ENCODE peak calls at places on chromosomes 13 and 19, in eight cellular contexts. V, T, R, K, L, W, C and Q are unnamed samples.

GRCh38 chr19:4061178-4061682 is 5.5 kb downstream of the ZBTB7A start:
- DNase-seq in W (peak; percentile 84), C (no peak), T (peak; percentile 97), V (peak; percentile 55), R (no peak), K (peak; percentile 91), L (peak; percentile 51), Q (peak; percentile 61)

GRCh38 chr19:55304279-55304978 is 20.6 kb downstream of the BRSK1 start:
- DNase-seq in C (no peak), W (no peak), T (peak; percentile 48), V (peak; percentile 11), K (no peak), L (peak; percentile 54), R (peak; percentile 71), Q (peak; percentile 48)

GRCh38 chr13:31611214-31611613 is 128.1 kb upstream of the RXFP2 start:
- DNase-seq in T (no peak), L (no peak), V (no peak), C (no peak), K (no peak), R (no peak), W (no peak), Q (no peak)

GRCh38 chr13:44321961-44322360 is 51.7 kb upstream of the SERP2 start:
- DNase-seq in C (no peak), V (no peak), K (no peak), L (no peak), T (no peak), R (no peak), W (no peak), Q (no peak)

GRCh38 chr13:31951215-31951678 is 80.3 kb upstream of the FRY start:
- DNase-seq in K (peak; percentile 80), C (peak; percentile 70), T (peak; percentile 57), V (peak; percentile 14), W (no peak), R (peak; percentile 94), L (peak; percentile 53), Q (peak; percentile 67)

GRCh38 chr13:25286308-25286968 is 850 bp downstream of the MTMR6 start:
- DNase-seq in K (no peak), T (no peak), C (peak; percentile 58), L (peak; percentile 56), V (peak; percentile 49), W (no peak), R (peak; percentile 67), Q (peak; percentile 56)

GRCh38 chr19:41530184-41530534 is 45.8 kb upstream of the CEACAM21 start:
- DNase-seq in K (no peak), R (no peak), C (no peak), L (no peak), V (no peak), T (no peak), W (no peak), Q (no peak)

GRCh38 chr13:83780201-83780600 is 102.1 kb downstream of the SLITRK1 start:
- DNase-seq in L (peak; percentile 59), W (no peak), T (no peak), R (peak; percentile 56), C (peak; percentile 15), K (no peak), V (peak; percentile 30), Q (peak; percentile 52)

GRCh38 chr19:10797078-10797477 is 38.9 kb downstream of the TMED1 start:
- DNase-seq in V (no peak), T (no peak), K (no peak), L (no peak), C (no peak), R (no peak), W (no peak), Q (no peak)

GRCh38 chr19:40740747-40741146 is 9.5 kb downstream of the ACTMAP start:
- DNase-seq in V (peak; percentile 82), T (no peak), R (no peak), C (no peak), W (no peak), L (no peak), K (peak; percentile 84), Q (peak; percentile 81)

GRCh38 chr19:35342430-35342829 is 5.3 kb upstream of the FFAR1 start:
- DNase-seq in L (no peak), R (no peak), V (no peak), K (no peak), T (peak; percentile 11), W (no peak), C (no peak), Q (no peak)

GRCh38 chr13:110014719-110015118 is 228.3 kb upstream of the IRS2 start:
- DNase-seq in R (no peak), C (no peak), T (no peak), W (no peak), K (no peak), L (peak; percentile 49), V (no peak), Q (peak; percentile 59)

GRCh38 chr13:39038569-39038898 is 278 bp downstream of the NHLRC3 start:
- DNase-seq in R (peak; percentile 70), C (no peak), W (no peak), V (no peak), L (peak; percentile 8), K (no peak), T (no peak), Q (no peak)

GRCh38 chr13:110116072-110116487 is 190.9 kb downstream of the COL4A1 start:
- DNase-seq in T (peak; percentile 77), K (no peak), W (peak; percentile 40), C (peak; percentile 60), L (peak; percentile 76), R (peak; percentile 62), V (peak; percentile 60), Q (peak; percentile 79)

GRCh38 chr19:55089279-55089944 is 13.7 kb downstream of the EPS8L1 start:
- DNase-seq in V (no peak), R (no peak), L (no peak), T (no peak), W (no peak), C (no peak), K (no peak), Q (no peak)

GRCh38 chr13:113788413-113789135 is 29.5 kb downstream of the TMEM255B start:
- DNase-seq in L (no peak), K (no peak), C (no peak), T (no peak), R (no peak), W (no peak), V (no peak), Q (no peak)

GRCh38 chr13:84896128-84896527 is 903.1 kb downstream of the SLITRK6 start:
- DNase-seq in R (peak; percentile 70), V (peak; percentile 68), L (peak; percentile 63), T (no peak), K (no peak), W (no peak), C (peak; percentile 61), Q (peak; percentile 65)

GRCh38 chr19:57192064-57192395 is 730 bp downstream of the ZNF264 start:
- DNase-seq in T (no peak), R (no peak), L (peak; percentile 6), C (peak; percentile 4), V (peak; percentile 3), K (no peak), W (no peak), Q (no peak)

GRCh38 chr13:36297259-36297599 is 385 bp downstream of the CCDC169 start:
- DNase-seq in K (no peak), V (peak; percentile 51), C (peak; percentile 25), L (peak; percentile 15), R (peak; percentile 59), W (no peak), T (no peak), Q (peak; percentile 37)

GRCh38 chr19:46351241-46352041 is 4.6 kb downstream of the PPP5C start:
- DNase-seq in L (peak; percentile 21), R (peak; percentile 76), C (peak; percentile 43), K (peak; percentile 90), V (peak; percentile 67), W (peak; percentile 49), T (peak; percentile 53), Q (peak; percentile 48)

GRCh38 chr19:46903458-46903857 is 42.7 kb downstream of the ARHGAP35 start:
- DNase-seq in T (no peak), K (no peak), W (no peak), C (no peak), R (no peak), L (peak; percentile 12), V (peak; percentile 33), Q (no peak)

DNA sequence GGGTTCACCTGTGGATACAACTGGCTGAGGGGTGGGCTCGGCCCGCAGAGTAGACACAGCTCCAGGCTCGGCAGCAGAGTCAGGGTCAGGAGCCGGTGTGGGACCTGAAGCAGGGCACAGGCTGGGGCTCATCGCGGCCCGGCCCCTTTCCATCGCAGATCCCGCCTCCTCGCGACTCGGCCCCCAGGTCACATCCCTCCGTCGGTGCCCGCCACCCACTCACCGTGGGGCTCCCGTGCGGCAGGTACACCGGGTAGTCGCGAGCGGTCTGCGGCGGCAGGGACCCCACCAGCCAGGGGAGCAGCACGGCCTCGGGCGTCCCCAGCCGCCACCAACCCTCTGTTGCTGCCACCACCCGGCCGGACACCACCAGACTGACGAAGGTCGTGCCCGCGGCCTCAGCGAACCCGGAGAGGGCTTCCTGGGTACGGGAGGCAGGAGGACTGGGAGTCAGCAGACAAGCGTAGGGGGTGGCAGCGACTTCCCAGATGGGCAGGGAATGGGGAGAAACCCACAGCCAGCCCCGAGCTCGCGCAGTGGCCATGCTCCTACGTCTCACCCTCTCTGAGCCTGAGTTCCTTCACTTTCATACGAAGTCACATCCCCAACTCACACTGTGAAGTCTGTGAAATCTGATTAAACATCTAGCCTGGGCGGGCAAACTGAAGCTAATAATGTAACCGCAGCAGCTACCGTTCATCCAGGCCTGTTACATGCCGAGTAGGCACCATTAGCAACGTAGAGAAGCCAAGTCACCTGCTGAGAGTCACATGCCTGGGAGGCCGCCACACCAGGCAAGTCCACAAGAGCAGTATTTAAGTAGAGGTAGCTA is 3.7 kb downstream of the FUZ start:
- DNase-seq in V (peak; percentile 15), T (peak; percentile 74), L (peak; percentile 36), K (peak; percentile 80), R (no peak), C (no peak), W (no peak), Q (no peak)
- H3K4me3 ChIP-seq in V (peak overlapping the region; percentile 69), T (peak overlapping the region; percentile 34), L (peak overlapping the region; percentile 77), K (peak overlapping the region; percentile 80), R (no peak overlapping the region), C (peak overlapping the region; percentile 81), W (peak overlapping the region; percentile 88), Q (peak overlapping the region; percentile 56)

GRCh38 chr13:105139380-105140285 is 1395.8 kb downstream of the EFNB2 start:
- DNase-seq in V (peak; percentile 0), W (no peak), K (peak; percentile 78), L (no peak), C (peak; percentile 62), R (peak; percentile 94), T (peak; percentile 52), Q (peak; percentile 51)
- TF ChIP-seq CTCF in V (no peak), W (no peak), K (peak; percentile 61), L (no peak), C (peak; percentile 24), R (peak; percentile 58), T (no peak), Q (peak; percentile 43)

DNA sequence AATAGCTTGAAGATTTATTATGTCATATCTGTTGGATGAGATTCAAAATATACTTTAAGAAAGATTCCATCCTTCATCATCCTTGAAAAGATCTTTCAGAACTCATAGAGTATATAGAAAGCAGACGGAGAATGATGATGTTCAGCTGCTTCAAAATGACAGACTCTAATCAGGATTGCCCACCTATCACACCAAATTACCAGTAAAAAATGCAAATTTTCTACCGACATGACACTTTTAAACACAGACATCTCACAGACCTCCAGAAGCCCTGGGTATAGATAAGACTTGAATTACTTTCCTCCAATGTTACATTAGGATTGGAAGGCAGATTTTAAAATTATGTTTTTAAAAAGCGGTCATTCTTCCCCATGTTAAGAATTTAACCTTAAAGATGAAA is 235.5 kb downstream of the GPC6 start:
- DNase-seq in L (no peak), V (no peak), R (no peak), T (no peak), W (no peak), K (no peak), C (no peak), Q (no peak)
- H3K4me3 ChIP-seq in L (no peak overlapping the region), V (no peak overlapping the region), R (no peak overlapping the region), T (no peak overlapping the region), W (no peak overlapping the region), K (no peak overlapping the region), C (no peak overlapping the region), Q (no peak overlapping the region)

GRCh38 chr19:18232540-18233223 is 6.4 kb upstream of the PDE4C start:
- DNase-seq in K (no peak), C (no peak), T (no peak), V (no peak), W (no peak), R (no peak), L (no peak), Q (no peak)
- TF ChIP-seq CTCF in K (no peak), C (peak; percentile 13), T (no peak), V (peak; percentile 8), W (no peak), R (no peak), L (no peak), Q (no peak)